ENCODE peak calls at places on chromosomes 12 and 14, in eight cellular contexts. One of them, this sample, is unnamed.

GRCh38 chr12:92593734-92594402 is 108.9 kb upstream of the PLEKHG7 start:
- DNase-seq in GM06990: peak; percentile 61
- DNase-seq in spleen: peak; percentile 84
- DNase-seq in BE2C: no peak
- DNase-seq in fibroblast of pulmonary artery: peak; percentile 91
- DNase-seq in AG04449: peak; percentile 91
- DNase-seq in AG09309: peak; percentile 87
- DNase-seq in transverse colon: peak; percentile 39
- DNase-seq in this sample: peak; percentile 37

GRCh38 chr12:113757223-113758002 is 208.7 kb downstream of the RBM19 start:
- DNase-seq in GM06990: no peak
- DNase-seq in spleen: no peak
- DNase-seq in BE2C: no peak
- DNase-seq in fibroblast of pulmonary artery: no peak
- DNase-seq in AG04449: no peak
- DNase-seq in AG09309: no peak
- DNase-seq in transverse colon: no peak
- DNase-seq in this sample: no peak

GRCh38 chr12:128944956-128945355 is 91.7 kb downstream of the GLT1D1 start:
- DNase-seq in GM06990: no peak
- DNase-seq in spleen: no peak
- DNase-seq in BE2C: no peak
- DNase-seq in fibroblast of pulmonary artery: no peak
- DNase-seq in AG04449: no peak
- DNase-seq in AG09309: no peak
- DNase-seq in transverse colon: no peak
- DNase-seq in this sample: no peak

GRCh38 chr12:28063355-28063885 is 90.9 kb upstream of the PTHLH start:
- DNase-seq in GM06990: no peak
- DNase-seq in spleen: no peak
- DNase-seq in BE2C: no peak
- DNase-seq in fibroblast of pulmonary artery: peak; percentile 58
- DNase-seq in AG04449: no peak
- DNase-seq in AG09309: no peak
- DNase-seq in transverse colon: no peak
- DNase-seq in this sample: no peak

GRCh38 chr12:5155866-5156265 is 112.2 kb downstream of the KCNA5 start:
- DNase-seq in GM06990: no peak
- DNase-seq in spleen: no peak
- DNase-seq in BE2C: no peak
- DNase-seq in fibroblast of pulmonary artery: no peak
- DNase-seq in AG04449: no peak
- DNase-seq in AG09309: no peak
- DNase-seq in transverse colon: no peak
- DNase-seq in this sample: no peak

GRCh38 chr14:66046591-66046990 is 439.6 kb upstream of the CCDC196 start:
- DNase-seq in GM06990: no peak
- DNase-seq in spleen: no peak
- DNase-seq in BE2C: no peak
- DNase-seq in fibroblast of pulmonary artery: no peak
- DNase-seq in AG04449: no peak
- DNase-seq in AG09309: no peak
- DNase-seq in transverse colon: no peak
- DNase-seq in this sample: no peak

GRCh38 chr14:68191567-68192321 is 372.2 kb downstream of the RAD51B start:
- DNase-seq in GM06990: no peak
- DNase-seq in spleen: no peak
- DNase-seq in BE2C: no peak
- DNase-seq in fibroblast of pulmonary artery: peak; percentile 71
- DNase-seq in AG04449: no peak
- DNase-seq in AG09309: no peak
- DNase-seq in transverse colon: no peak
- DNase-seq in this sample: peak; percentile 99

GRCh38 chr14:64731141-64731581 is 26.9 kb downstream of the PLEKHG3 start:
- DNase-seq in GM06990: no peak
- DNase-seq in spleen: peak; percentile 56
- DNase-seq in BE2C: no peak
- DNase-seq in fibroblast of pulmonary artery: no peak
- DNase-seq in AG04449: no peak
- DNase-seq in AG09309: no peak
- DNase-seq in transverse colon: no peak
- DNase-seq in this sample: no peak

GRCh38 chr12:65199604-65200003 is 30.2 kb downstream of the LEMD3 start:
- DNase-seq in GM06990: no peak
- DNase-seq in spleen: no peak
- DNase-seq in BE2C: no peak
- DNase-seq in fibroblast of pulmonary artery: no peak
- DNase-seq in AG04449: no peak
- DNase-seq in AG09309: no peak
- DNase-seq in transverse colon: no peak
- DNase-seq in this sample: no peak

GRCh38 chr14:38252066-38252710 is 3.7 kb downstream of the CLEC14A start:
- DNase-seq in GM06990: no peak
- DNase-seq in spleen: no peak
- DNase-seq in BE2C: no peak
- DNase-seq in fibroblast of pulmonary artery: no peak
- DNase-seq in AG04449: no peak
- DNase-seq in AG09309: no peak
- DNase-seq in transverse colon: no peak
- DNase-seq in this sample: no peak

GRCh38 chr12:52036587-52037171 is 14.6 kb upstream of the NR4A1 start:
- DNase-seq in GM06990: peak; percentile 83
- DNase-seq in spleen: peak; percentile 93
- DNase-seq in BE2C: peak; percentile 84
- DNase-seq in fibroblast of pulmonary artery: peak; percentile 82
- DNase-seq in AG04449: no peak
- DNase-seq in AG09309: no peak
- DNase-seq in transverse colon: peak; percentile 94
- DNase-seq in this sample: no peak

GRCh38 chr12:120066341-120066740 is 50.2 kb downstream of the RAB35 start:
- DNase-seq in GM06990: no peak
- DNase-seq in spleen: no peak
- DNase-seq in BE2C: no peak
- DNase-seq in fibroblast of pulmonary artery: no peak
- DNase-seq in AG04449: no peak
- DNase-seq in AG09309: no peak
- DNase-seq in transverse colon: no peak
- DNase-seq in this sample: no peak

GRCh38 chr12:67671892-67672291 is 23.3 kb downstream of the DYRK2 start:
- DNase-seq in GM06990: no peak
- DNase-seq in spleen: no peak
- DNase-seq in BE2C: no peak
- DNase-seq in fibroblast of pulmonary artery: no peak
- DNase-seq in AG04449: no peak
- DNase-seq in AG09309: no peak
- DNase-seq in transverse colon: no peak
- DNase-seq in this sample: no peak

GRCh38 chr12:109779382-109779781 is 53.8 kb downstream of the TRPV4 start:
- DNase-seq in GM06990: no peak
- DNase-seq in spleen: peak; percentile 33
- DNase-seq in BE2C: peak; percentile 64
- DNase-seq in fibroblast of pulmonary artery: no peak
- DNase-seq in AG04449: no peak
- DNase-seq in AG09309: no peak
- DNase-seq in transverse colon: no peak
- DNase-seq in this sample: no peak

GRCh38 chr12:132014092-132014914 is 64.6 kb downstream of the EP400 start:
- DNase-seq in GM06990: no peak
- DNase-seq in spleen: no peak
- DNase-seq in BE2C: no peak
- DNase-seq in fibroblast of pulmonary artery: no peak
- DNase-seq in AG04449: no peak
- DNase-seq in AG09309: no peak
- DNase-seq in transverse colon: no peak
- DNase-seq in this sample: no peak

GRCh38 chr12:92597997-92598396 is 104.8 kb upstream of the PLEKHG7 start:
- DNase-seq in GM06990: no peak
- DNase-seq in spleen: no peak
- DNase-seq in BE2C: no peak
- DNase-seq in fibroblast of pulmonary artery: peak; percentile 62
- DNase-seq in AG04449: no peak
- DNase-seq in AG09309: no peak
- DNase-seq in transverse colon: no peak
- DNase-seq in this sample: no peak

GRCh38 chr14:93970967-93971634 is 5.3 kb downstream of the ASB2 start:
- DNase-seq in GM06990: peak; percentile 83
- DNase-seq in spleen: peak; percentile 89
- DNase-seq in BE2C: no peak
- DNase-seq in fibroblast of pulmonary artery: no peak
- DNase-seq in AG04449: no peak
- DNase-seq in AG09309: no peak
- DNase-seq in transverse colon: peak; percentile 61
- DNase-seq in this sample: no peak

GRCh38 chr14:93967637-93968250 is 8.6 kb downstream of the ASB2 start:
- DNase-seq in GM06990: peak; percentile 72
- DNase-seq in spleen: no peak
- DNase-seq in BE2C: no peak
- DNase-seq in fibroblast of pulmonary artery: no peak
- DNase-seq in AG04449: no peak
- DNase-seq in AG09309: no peak
- DNase-seq in transverse colon: peak; percentile 31
- DNase-seq in this sample: no peak

GRCh38 chr14:93971635-93972027 is 4.7 kb downstream of the ASB2 start:
- DNase-seq in GM06990: no peak
- DNase-seq in spleen: no peak
- DNase-seq in BE2C: no peak
- DNase-seq in fibroblast of pulmonary artery: no peak
- DNase-seq in AG04449: no peak
- DNase-seq in AG09309: no peak
- DNase-seq in transverse colon: no peak
- DNase-seq in this sample: no peak

GRCh38 chr14:93970589-93970966 is 5.8 kb downstream of the ASB2 start:
- DNase-seq in GM06990: no peak
- DNase-seq in spleen: peak; percentile 91
- DNase-seq in BE2C: no peak
- DNase-seq in fibroblast of pulmonary artery: peak; percentile 21
- DNase-seq in AG04449: no peak
- DNase-seq in AG09309: no peak
- DNase-seq in transverse colon: peak; percentile 66
- DNase-seq in this sample: no peak

GRCh38 chr14:93969082-93969828 is 7.1 kb downstream of the ASB2 start:
- DNase-seq in GM06990: peak; percentile 63
- DNase-seq in spleen: peak; percentile 82
- DNase-seq in BE2C: no peak
- DNase-seq in fibroblast of pulmonary artery: no peak
- DNase-seq in AG04449: no peak
- DNase-seq in AG09309: no peak
- DNase-seq in transverse colon: no peak
- DNase-seq in this sample: no peak
- H3K4me3 ChIP-seq in GM06990: no peak overlapping the region
- H3K4me3 ChIP-seq in spleen: no peak overlapping the region
- H3K4me3 ChIP-seq in BE2C: no peak overlapping the region
- H3K4me3 ChIP-seq in fibroblast of pulmonary artery: no peak overlapping the region
- H3K4me3 ChIP-seq in AG04449: no peak overlapping the region
- H3K4me3 ChIP-seq in AG09309: no peak overlapping the region
- H3K4me3 ChIP-seq in transverse colon: no peak overlapping the region
- H3K4me3 ChIP-seq in this sample: no peak overlapping the region

GRCh38 chr12:95386056-95386455 is 87.9 kb upstream of the METAP2 start:
- DNase-seq in GM06990: no peak
- DNase-seq in spleen: no peak
- DNase-seq in BE2C: no peak
- DNase-seq in fibroblast of pulmonary artery: no peak
- DNase-seq in AG04449: no peak
- DNase-seq in AG09309: no peak
- DNase-seq in transverse colon: no peak
- DNase-seq in this sample: no peak

GRCh38 chr12:95384785-95385184 is 89.2 kb upstream of the METAP2 start:
- DNase-seq in GM06990: no peak
- DNase-seq in spleen: no peak
- DNase-seq in BE2C: no peak
- DNase-seq in fibroblast of pulmonary artery: no peak
- DNase-seq in AG04449: no peak
- DNase-seq in AG09309: no peak
- DNase-seq in transverse colon: no peak
- DNase-seq in this sample: no peak

GRCh38 chr12:95380997-95381786 is 92.8 kb upstream of the METAP2 start:
- DNase-seq in GM06990: no peak
- DNase-seq in spleen: no peak
- DNase-seq in BE2C: no peak
- DNase-seq in fibroblast of pulmonary artery: no peak
- DNase-seq in AG04449: no peak
- DNase-seq in AG09309: no peak
- DNase-seq in transverse colon: no peak
- DNase-seq in this sample: no peak

GRCh38 chr12:95385646-95386045 is 88.3 kb upstream of the METAP2 start:
- DNase-seq in GM06990: no peak
- DNase-seq in spleen: no peak
- DNase-seq in BE2C: no peak
- DNase-seq in fibroblast of pulmonary artery: peak; percentile 46
- DNase-seq in AG04449: no peak
- DNase-seq in AG09309: peak; percentile 18
- DNase-seq in transverse colon: no peak
- DNase-seq in this sample: no peak

GRCh38 chr12:95385246-95385645 is 88.7 kb upstream of the METAP2 start:
- DNase-seq in GM06990: no peak
- DNase-seq in spleen: no peak
- DNase-seq in BE2C: no peak
- DNase-seq in fibroblast of pulmonary artery: peak; percentile 60
- DNase-seq in AG04449: no peak
- DNase-seq in AG09309: peak; percentile 23
- DNase-seq in transverse colon: no peak
- DNase-seq in this sample: no peak
- TF ChIP-seq CTCF in GM06990: no peak
- TF ChIP-seq CTCF in spleen: no peak
- TF ChIP-seq CTCF in BE2C: no peak
- TF ChIP-seq CTCF in fibroblast of pulmonary artery: no peak
- TF ChIP-seq CTCF in AG04449: no peak
- TF ChIP-seq CTCF in AG09309: no peak
- TF ChIP-seq CTCF in transverse colon: no peak
- TF ChIP-seq CTCF in this sample: peak; percentile 5

DNA sequence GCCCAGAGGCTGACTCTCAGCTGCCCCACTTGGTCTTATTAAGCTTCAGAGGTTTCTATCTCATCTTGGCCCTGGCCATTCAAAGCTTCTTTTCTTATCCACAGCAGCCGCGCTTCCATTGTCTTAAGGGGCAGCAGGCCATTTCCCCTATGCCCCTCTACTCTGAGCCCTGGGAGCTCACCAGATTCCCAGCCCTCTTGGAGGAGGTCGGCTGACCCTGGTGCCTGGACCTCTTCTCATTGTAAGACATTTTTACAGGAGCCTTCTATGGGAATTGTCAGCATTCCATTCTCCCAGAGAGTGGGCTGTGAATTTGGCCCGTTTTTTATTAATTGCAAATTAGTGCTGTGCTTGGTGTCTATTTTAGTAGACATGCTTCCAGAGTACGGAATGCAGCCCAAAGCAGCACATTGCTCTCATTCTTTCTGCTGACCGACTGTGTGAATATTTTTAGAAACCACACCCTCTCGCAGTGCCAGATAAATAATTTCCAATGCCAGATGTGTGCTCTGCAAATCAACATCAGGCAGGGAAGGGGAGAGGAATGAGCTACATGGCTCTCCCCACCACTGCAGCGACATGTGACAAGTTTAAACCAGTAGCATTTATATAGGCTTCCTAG is 58.5 kb downstream of the NUAK1 start:
- DNase-seq in GM06990: no peak
- DNase-seq in spleen: no peak
- DNase-seq in BE2C: no peak
- DNase-seq in fibroblast of pulmonary artery: peak; percentile 67
- DNase-seq in AG04449: peak; percentile 77
- DNase-seq in AG09309: peak; percentile 81
- DNase-seq in transverse colon: no peak
- DNase-seq in this sample: no peak
- H3K4me3 ChIP-seq in GM06990: no peak overlapping the region
- H3K4me3 ChIP-seq in spleen: no peak overlapping the region
- H3K4me3 ChIP-seq in BE2C: no peak overlapping the region
- H3K4me3 ChIP-seq in fibroblast of pulmonary artery: no peak overlapping the region
- H3K4me3 ChIP-seq in AG04449: no peak overlapping the region
- H3K4me3 ChIP-seq in AG09309: no peak overlapping the region
- H3K4me3 ChIP-seq in transverse colon: no peak overlapping the region
- H3K4me3 ChIP-seq in this sample: no peak overlapping the region

GRCh38 chr12:122560138-122560537 is 33.1 kb downstream of the KNTC1 start:
- DNase-seq in GM06990: no peak
- DNase-seq in spleen: no peak
- DNase-seq in BE2C: no peak
- DNase-seq in fibroblast of pulmonary artery: no peak
- DNase-seq in AG04449: no peak
- DNase-seq in AG09309: no peak
- DNase-seq in transverse colon: no peak
- DNase-seq in this sample: no peak
- TF ChIP-seq CTCF in GM06990: no peak
- TF ChIP-seq CTCF in spleen: no peak
- TF ChIP-seq CTCF in BE2C: no peak
- TF ChIP-seq CTCF in fibroblast of pulmonary artery: no peak
- TF ChIP-seq CTCF in AG04449: no peak
- TF ChIP-seq CTCF in AG09309: no peak
- TF ChIP-seq CTCF in transverse colon: no peak
- TF ChIP-seq CTCF in this sample: no peak

This sample was measured in epithelial cell of proximal tubule.